ENCODE peak calls at places on chromosomes 11 and 22, in four cellular contexts. Q is endothelial cell, W is GM12865, A is H1. M is an unnamed sample.

GRCh38 chr11:2797741-2798361 is 87.7 kb downstream of the CDKN1C start:
- DNase-seq in W (no peak), Q (no peak), A (no peak), M (peak)

GRCh38 chr22:19086417-19086816 is 35.8 kb downstream of the DGCR2 start:
- DNase-seq in Q (no peak), A (no peak), W (no peak), M (no peak)

GRCh38 chr11:66510271-66510989 is at the start of gene BBS1:
- DNase-seq in Q (peak), A (peak), W (peak), M (peak)

GRCh38 chr11:91788764-91789163 is 435.9 kb upstream of the FAT3 start:
- DNase-seq in Q (no peak), W (no peak), A (no peak), M (no peak)

GRCh38 chr11:65334696-65335295 is 1.1 kb downstream of the DPF2 start:
- DNase-seq in W (no peak), A (no peak), Q (no peak), M (no peak)

GRCh38 chr22:35376728-35377472 is 4.0 kb upstream of the HMOX1 start:
- DNase-seq in W (peak), A (peak), Q (peak), M (no peak)

GRCh38 chr11:117839234-117839882 is 14.8 kb upstream of the FXYD2 start:
- DNase-seq in Q (no peak), W (no peak), A (no peak), M (peak)

GRCh38 chr11:70796601-70797000 is 398.3 kb downstream of the CTTN start:
- DNase-seq in A (no peak), Q (no peak), W (no peak), M (no peak)

GRCh38 chr11:19814421-19814820 is 101.8 kb downstream of the NAV2 start:
- DNase-seq in Q (no peak), A (no peak), W (no peak), M (no peak)
- TF ChIP-seq CTCF in Q (no peak), A (peak), W (no peak), M (no peak)

GRCh38 chr22:32426881-32427280 is 14.8 kb upstream of the RTCB start:
- DNase-seq in Q (no peak), A (no peak), W (no peak), M (no peak)

GRCh38 chr22:32430352-32430751 is 18.3 kb upstream of the RTCB start:
- DNase-seq in Q (no peak), W (no peak), A (no peak), M (no peak)
- TF ChIP-seq CTCF in Q (no peak), W (no peak), A (no peak), M (no peak)

DNA sequence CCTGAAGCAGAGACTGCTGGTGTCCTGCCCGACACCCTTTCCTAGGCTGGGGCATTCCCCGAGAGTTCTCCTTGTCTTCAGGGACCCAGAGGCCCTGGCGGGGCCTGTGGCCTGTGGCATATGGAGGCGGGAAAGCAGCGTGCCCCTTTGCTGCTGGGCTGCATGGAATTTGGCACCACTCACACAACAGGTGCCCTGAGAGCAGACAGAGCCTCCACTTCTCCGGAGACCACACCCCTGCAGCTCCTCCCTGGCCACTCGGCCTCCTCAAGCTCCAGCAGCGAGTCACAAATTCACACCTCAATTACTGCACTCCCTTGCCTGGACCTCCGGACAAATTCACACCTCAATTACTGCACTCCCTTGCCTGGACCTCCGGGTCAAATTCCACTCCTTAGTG is 1375.2 kb downstream of the TBC1D22A start:
- DNase-seq in Q (no peak), A (no peak), W (no peak), M (no peak)
- TF ChIP-seq CTCF in Q (no peak), A (no peak), W (no peak), M (no peak)

GRCh38 chr11:94511932-94512781 is at the start of gene C11orf97:
- DNase-seq in W (peak), A (peak), Q (peak), M (peak)
- TF ChIP-seq CTCF in W (no peak), A (no peak), Q (no peak), M (peak)

DNA sequence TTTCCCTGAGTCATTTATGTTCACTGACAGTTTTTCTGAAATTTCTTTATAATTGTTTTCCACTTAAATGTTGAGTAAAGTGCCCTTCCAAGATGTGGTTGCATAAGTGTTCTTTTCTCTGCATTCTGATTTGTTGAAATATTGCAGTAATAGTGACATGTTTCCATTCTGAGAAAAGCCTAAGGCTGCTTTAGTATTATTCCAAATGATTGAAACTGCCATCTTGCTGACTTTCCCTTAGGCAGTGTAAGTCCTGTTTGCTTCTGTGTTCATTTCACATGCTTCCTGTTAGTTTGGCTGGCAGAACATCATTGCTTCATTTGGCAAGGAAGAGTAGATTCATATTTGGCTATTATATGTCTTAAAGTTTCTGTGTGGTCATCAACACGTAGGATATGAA is 146.5 kb downstream of the ELP4 start:
- DNase-seq in A (no peak), Q (no peak), W (no peak), M (no peak)
- TF ChIP-seq CTCF in A (no peak), Q (no peak), W (no peak), M (no peak)

DNA sequence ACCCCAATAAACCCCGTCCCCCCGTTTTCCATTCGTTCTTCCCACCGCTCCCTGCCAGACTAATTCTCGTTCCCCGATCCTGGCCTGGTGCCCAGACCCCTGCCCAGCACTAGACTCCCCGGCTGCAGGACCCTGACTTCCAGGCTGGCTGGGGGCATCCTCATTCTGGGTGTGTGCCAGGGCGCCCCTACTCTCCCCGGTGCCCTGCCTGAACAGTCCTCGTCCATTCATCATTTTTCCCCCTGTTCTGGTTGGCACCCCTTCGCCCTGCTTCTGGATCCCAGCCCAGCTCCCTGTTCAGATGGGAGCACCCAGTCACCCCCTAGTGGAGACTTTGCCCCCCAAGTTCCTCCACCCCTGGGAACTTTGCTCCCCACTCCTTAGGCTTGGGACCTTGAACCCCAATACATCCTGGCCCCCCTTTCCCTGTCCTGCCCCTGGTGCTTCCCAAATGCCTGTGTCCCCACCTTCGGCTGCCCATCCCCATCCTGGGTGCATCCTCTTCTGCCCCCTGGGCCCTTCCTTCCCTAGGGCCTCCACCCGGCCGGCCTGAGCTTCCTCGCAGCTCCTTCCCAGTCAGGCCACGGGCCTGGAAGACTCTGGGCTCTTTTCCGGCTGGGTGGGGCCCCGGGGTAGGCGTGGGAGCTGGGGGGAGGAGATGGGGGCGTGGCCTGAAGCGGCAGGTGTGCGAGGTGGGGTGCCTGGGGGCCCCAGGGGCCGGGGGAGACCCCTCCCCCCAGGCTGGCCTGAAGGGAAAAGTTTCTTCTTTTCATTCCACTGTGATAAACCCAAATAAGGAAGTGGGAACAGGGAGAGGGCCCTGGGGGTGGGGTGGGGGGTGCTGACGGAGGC is 882 bp downstream of the PLCB3 start:
- DNase-seq in Q (peak), A (no peak), W (no peak), M (no peak)
- TF ChIP-seq CTCF in Q (no peak), A (peak), W (peak), M (peak)

GRCh38 chr22:37331034-37331428 is 48.7 kb downstream of the CYTH4 start:
- DNase-seq in W (no peak), A (no peak), Q (no peak), M (no peak)

GRCh38 chr22:37329239-37330140 is 47.2 kb downstream of the CYTH4 start:
- DNase-seq in Q (no peak), A (no peak), W (no peak), M (no peak)

GRCh38 chr22:37330200-37331033 is 48.1 kb downstream of the CYTH4 start:
- DNase-seq in W (peak), Q (peak), A (peak), M (no peak)

GRCh38 chr22:37333724-37334460 is 51.6 kb downstream of the CYTH4 start:
- DNase-seq in Q (no peak), A (no peak), W (no peak), M (no peak)

DNA sequence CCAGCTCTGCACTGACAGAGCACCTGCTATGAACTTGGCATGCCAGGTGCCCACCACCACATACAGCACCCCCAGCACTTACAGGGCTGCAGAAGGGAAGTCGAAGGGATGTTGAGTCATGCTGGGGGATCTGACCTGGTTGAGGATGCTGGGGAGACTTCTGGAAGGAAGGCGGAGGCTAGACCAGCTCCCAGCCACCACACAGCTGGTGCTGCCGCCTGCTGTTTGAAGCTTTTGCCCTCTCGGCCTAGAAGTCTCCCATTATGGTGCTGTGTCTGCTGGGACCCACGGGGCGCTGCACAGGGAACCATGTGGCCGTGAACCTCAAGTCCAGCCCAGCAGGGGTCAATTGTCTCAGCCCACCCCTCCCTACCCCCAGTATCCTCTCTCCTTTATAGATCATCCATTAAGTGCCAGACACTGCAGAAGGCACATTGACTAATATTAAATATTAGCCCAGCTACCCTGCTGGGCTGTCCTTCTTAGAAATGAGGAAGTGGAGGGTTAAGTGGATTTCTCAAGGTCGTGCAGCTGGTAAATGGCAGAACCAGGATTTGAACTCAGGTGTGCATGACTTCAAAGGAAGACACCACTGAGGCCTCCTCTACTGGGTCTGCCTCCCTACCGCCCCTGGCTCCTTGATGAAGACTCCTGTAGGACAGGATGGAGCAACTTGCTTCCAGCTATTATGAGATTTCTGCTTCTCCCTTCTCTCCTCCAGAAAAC is 49.7 kb downstream of the CYTH4 start:
- DNase-seq in A (no peak), Q (no peak), W (peak), M (no peak)
- TF ChIP-seq CTCF in A (peak), Q (no peak), W (peak), M (no peak)

GRCh38 chr22:43992331-43992821 is 31.7 kb upstream of the PARVB start:
- DNase-seq in A (no peak), Q (no peak), W (no peak), M (no peak)

GRCh38 chr22:43993072-43993760 is 30.9 kb upstream of the PARVB start:
- DNase-seq in Q (peak), W (peak), A (peak), M (no peak)

GRCh38 chr22:43994416-43994815 is 29.7 kb upstream of the PARVB start:
- DNase-seq in Q (no peak), A (no peak), W (no peak), M (no peak)

GRCh38 chr22:43995057-43995685 is 28.9 kb upstream of the PARVB start:
- DNase-seq in A (no peak), Q (no peak), W (no peak), M (no peak)

DNA sequence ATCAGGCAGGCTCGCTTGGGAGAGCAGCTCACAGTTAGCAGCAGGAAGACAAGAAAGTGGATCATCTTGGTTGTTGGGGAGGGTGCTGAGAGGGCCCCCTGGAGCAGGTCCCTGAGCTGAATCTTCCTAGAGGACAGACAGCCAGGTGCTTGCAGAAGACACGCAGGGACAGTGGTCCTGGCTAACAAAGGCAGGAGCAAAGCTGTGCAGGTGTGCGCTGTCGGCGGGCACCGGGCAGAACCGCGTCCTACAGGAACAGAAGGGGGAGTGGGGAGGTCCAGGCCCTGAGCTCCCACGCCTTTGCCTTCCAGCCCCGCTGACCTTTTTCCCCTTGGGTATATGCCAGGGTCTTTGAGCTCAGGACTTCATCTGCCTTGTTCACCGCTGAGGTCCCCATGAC is 30.1 kb upstream of the PARVB start:
- DNase-seq in W (no peak), Q (no peak), A (no peak), M (no peak)
- TF ChIP-seq CTCF in W (no peak), Q (no peak), A (no peak), M (no peak)

GRCh38 chr11:7551571-7551970 is 37.8 kb downstream of the PPFIBP2 start:
- DNase-seq in Q (no peak), W (no peak), A (no peak), M (no peak)
- TF ChIP-seq CTCF in Q (no peak), W (no peak), A (no peak), M (no peak)

M was measured in chondrocyte.